ENCODE peak calls at places on chromosomes 16 and 17, in nine cellular contexts. X, U, E, C, A, H, M, Q and N are unnamed samples.

GRCh38 chr17:28948873-28949184 is 2.5 kb downstream of the PHF12 start:
- DNase-seq in U (no peak), A (no peak), M (no peak), Q (no peak), H (no peak), E (no peak), X (no peak), C (no peak), N (peak)

GRCh38 chr16:83835972-83836566 is 28.3 kb downstream of the HSBP1 start:
- DNase-seq in X (no peak), E (no peak), U (peak), Q (no peak), H (no peak), A (peak), M (no peak), C (no peak), N (no peak)

GRCh38 chr17:79086609-79087427 is 12.2 kb downstream of the ENGASE start:
- DNase-seq in U (no peak), A (no peak), C (no peak), Q (no peak), M (no peak), H (no peak), E (no peak), X (no peak), N (no peak)

GRCh38 chr16:69199382-69199781 is 12.4 kb downstream of the SNTB2 start:
- DNase-seq in Q (no peak), A (peak), C (peak), E (no peak), M (no peak), U (no peak), X (no peak), H (no peak), N (no peak)

GRCh38 chr16:79715088-79715487 is 114.6 kb upstream of the MAF start:
- DNase-seq in A (no peak), H (no peak), E (no peak), C (no peak), M (no peak), U (no peak), Q (no peak), X (no peak), N (no peak)

GRCh38 chr17:7589204-7589868 is 558 bp downstream of the SOX15 start:
- DNase-seq in A (peak), E (no peak), Q (peak), C (peak), H (peak), U (no peak), M (peak), X (peak), N (peak)

GRCh38 chr16:4052801-4053662 is 63.2 kb downstream of the ADCY9 start:
- DNase-seq in Q (no peak), M (peak), E (no peak), U (no peak), C (peak), H (no peak), A (peak), X (peak), N (peak)

GRCh38 chr17:36185416-36185815 is 9.0 kb upstream of the TBC1D3B start:
- DNase-seq in A (no peak), X (no peak), M (no peak), E (no peak), H (no peak), C (no peak), U (no peak), Q (no peak), N (no peak)

GRCh38 chr17:38861399-38861843 is 7.9 kb upstream of the RPL23 start:
- DNase-seq in M (no peak), H (no peak), E (no peak), U (no peak), X (no peak), Q (peak), C (no peak), A (no peak), N (no peak)

GRCh38 chr16:11160676-11161115 is 95.3 kb downstream of the SOCS1 start:
- DNase-seq in A (no peak), C (no peak), E (no peak), H (no peak), Q (no peak), M (no peak), U (no peak), X (no peak), N (no peak)

GRCh38 chr17:50634123-50634914 is at the start of gene ABCC3:
- DNase-seq in A (peak), Q (no peak), U (no peak), E (no peak), M (peak), X (peak), C (peak), H (no peak), N (no peak)

GRCh38 chr17:19447085-19447583 is 36.1 kb downstream of the RNF112 start:
- DNase-seq in X (no peak), E (peak), M (peak), H (peak), Q (peak), A (peak), U (peak), C (peak), N (peak)
- H3K27ac ChIP-seq in X (peak), E (no peak), M (peak), H (no peak), Q (no peak), A (peak), U (peak), C (peak), N (peak)

GRCh38 chr16:14043278-14043677 is 27.8 kb upstream of the MRTFB start:
- DNase-seq in U (no peak), Q (no peak), M (no peak), C (no peak), E (no peak), X (no peak), A (no peak), H (no peak), N (no peak)
- H3K27ac ChIP-seq in U (no peak), Q (no peak), M (no peak), C (peak), E (no peak), X (peak), A (no peak), H (no peak), N (no peak)

DNA sequence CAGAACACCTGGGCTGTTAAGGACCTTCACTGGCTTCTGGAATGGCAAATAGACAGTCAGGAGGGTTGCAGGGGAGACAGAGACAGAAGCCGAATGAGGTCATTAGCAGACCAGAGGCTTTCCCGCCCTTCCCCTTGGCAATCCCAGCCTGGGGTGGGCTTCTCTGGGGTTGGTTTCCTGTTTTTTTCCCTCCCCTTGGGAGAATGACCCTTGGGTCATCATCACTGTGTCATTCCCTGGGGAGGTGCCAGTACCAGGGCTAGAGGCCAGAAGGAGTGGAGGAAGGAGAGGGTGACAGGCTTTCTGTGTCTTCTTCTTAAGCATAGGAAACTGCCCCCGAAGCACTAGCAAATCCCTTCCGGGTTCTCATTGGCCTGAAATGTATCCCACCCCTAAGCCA is 42.9 kb upstream of the IL21R start:
- DNase-seq in H (no peak), U (no peak), X (peak), E (no peak), Q (no peak), M (no peak), A (no peak), C (no peak), N (no peak)
- H3K27ac ChIP-seq in H (no peak), U (no peak), X (peak), E (no peak), Q (no peak), M (no peak), A (no peak), C (no peak), N (no peak)

GRCh38 chr17:8955560-8955959 is 9.9 kb downstream of the PIK3R5 start:
- DNase-seq in H (no peak), Q (no peak), U (no peak), M (peak), X (no peak), C (no peak), E (no peak), A (no peak), N (no peak)
- H3K27ac ChIP-seq in H (peak), Q (no peak), U (no peak), M (no peak), X (peak), C (no peak), E (no peak), A (no peak), N (no peak)

DNA sequence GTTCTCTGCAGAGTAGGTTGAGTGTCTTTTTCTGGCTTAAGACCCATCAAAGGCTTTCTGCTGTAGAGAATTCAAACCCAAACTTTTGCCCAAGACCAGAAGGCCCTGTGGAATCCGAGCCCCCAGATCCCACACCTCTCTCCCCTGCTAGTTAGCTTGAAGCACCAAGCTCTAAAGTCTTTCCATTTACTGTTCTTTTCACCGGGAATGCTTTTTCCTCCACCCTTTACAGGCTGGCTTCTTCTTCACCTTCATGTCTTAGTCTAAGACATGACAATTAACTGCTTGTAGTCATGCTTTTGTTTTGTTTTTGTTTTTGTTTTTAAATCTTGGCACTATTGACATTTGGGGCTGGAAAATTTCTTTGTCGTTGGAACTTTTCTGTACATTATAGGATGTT is 15.5 kb downstream of the HSD17B2 start:
- DNase-seq in U (no peak), H (no peak), E (no peak), M (no peak), A (no peak), Q (no peak), X (no peak), C (no peak), N (no peak)
- H3K27ac ChIP-seq in U (no peak), H (no peak), E (no peak), M (no peak), A (no peak), Q (no peak), X (no peak), C (no peak), N (no peak)

GRCh38 chr16:16197331-16197730 is 26.0 kb downstream of the ABCC6 start:
- DNase-seq in E (no peak), H (no peak), U (no peak), X (no peak), M (no peak), Q (no peak), A (no peak), C (no peak), N (no peak)
- H3K27ac ChIP-seq in E (no peak), H (no peak), U (no peak), X (no peak), M (no peak), Q (no peak), A (no peak), C (no peak), N (no peak)